ENCODE peak calls at places on chromosomes 16 and 17, in six cellular contexts. One of them, this sample, is unnamed.

GRCh38 chr17:63934391-63935112 is 2.4 kb upstream of the CD79B start:
- DNase-seq in type B pancreatic cell: no peak
- DNase-seq in astrocyte of the cerebellum: no peak
- DNase-seq in progenitor cell of endocrine pancreas: no peak
- DNase-seq in effector CD4-positive, alpha-beta T cell: no peak
- DNase-seq in bronchial epithelial cell: no peak
- DNase-seq in this sample: no peak

GRCh38 chr17:79205688-79206205 is 131.1 kb downstream of the ENGASE start:
- DNase-seq in type B pancreatic cell: no peak
- DNase-seq in astrocyte of the cerebellum: no peak
- DNase-seq in progenitor cell of endocrine pancreas: no peak
- DNase-seq in effector CD4-positive, alpha-beta T cell: no peak
- DNase-seq in bronchial epithelial cell: peak; percentile 26
- DNase-seq in this sample: no peak

GRCh38 chr17:395179-395578 is 42.6 kb upstream of the RPH3AL start:
- DNase-seq in type B pancreatic cell: no peak
- DNase-seq in astrocyte of the cerebellum: no peak
- DNase-seq in progenitor cell of endocrine pancreas: no peak
- DNase-seq in effector CD4-positive, alpha-beta T cell: no peak
- DNase-seq in bronchial epithelial cell: no peak
- DNase-seq in this sample: no peak

GRCh38 chr16:26709175-26709574 is 357.6 kb upstream of the C16orf82 start:
- DNase-seq in type B pancreatic cell: no peak
- DNase-seq in astrocyte of the cerebellum: no peak
- DNase-seq in progenitor cell of endocrine pancreas: no peak
- DNase-seq in effector CD4-positive, alpha-beta T cell: no peak
- DNase-seq in bronchial epithelial cell: no peak
- DNase-seq in this sample: no peak

GRCh38 chr17:62653002-62653830 is 25.7 kb downstream of the MRC2 start:
- DNase-seq in type B pancreatic cell: no peak
- DNase-seq in astrocyte of the cerebellum: no peak
- DNase-seq in progenitor cell of endocrine pancreas: no peak
- DNase-seq in effector CD4-positive, alpha-beta T cell: peak; percentile 15
- DNase-seq in bronchial epithelial cell: no peak
- DNase-seq in this sample: peak; percentile 42

GRCh38 chr16:52912565-52913173 is 140.0 kb downstream of the CHD9NB start:
- DNase-seq in type B pancreatic cell: no peak
- DNase-seq in astrocyte of the cerebellum: peak; percentile 33
- DNase-seq in progenitor cell of endocrine pancreas: peak; percentile 61
- DNase-seq in effector CD4-positive, alpha-beta T cell: no peak
- DNase-seq in bronchial epithelial cell: peak; percentile 68
- DNase-seq in this sample: no peak

GRCh38 chr16:50657251-50657650 is 23.9 kb downstream of the SNX20 start:
- DNase-seq in type B pancreatic cell: no peak
- DNase-seq in astrocyte of the cerebellum: no peak
- DNase-seq in progenitor cell of endocrine pancreas: no peak
- DNase-seq in effector CD4-positive, alpha-beta T cell: no peak
- DNase-seq in bronchial epithelial cell: no peak
- DNase-seq in this sample: no peak

GRCh38 chr17:35477248-35477647 is 28.7 kb upstream of the SLFN13 start:
- DNase-seq in type B pancreatic cell: no peak
- DNase-seq in astrocyte of the cerebellum: no peak
- DNase-seq in progenitor cell of endocrine pancreas: no peak
- DNase-seq in effector CD4-positive, alpha-beta T cell: no peak
- DNase-seq in bronchial epithelial cell: no peak
- DNase-seq in this sample: no peak

GRCh38 chr17:42459256-42459982 is 741 bp downstream of the ATP6V0A1 start:
- DNase-seq in type B pancreatic cell: no peak
- DNase-seq in astrocyte of the cerebellum: no peak
- DNase-seq in progenitor cell of endocrine pancreas: no peak
- DNase-seq in effector CD4-positive, alpha-beta T cell: no peak
- DNase-seq in bronchial epithelial cell: peak; percentile 67
- DNase-seq in this sample: no peak

GRCh38 chr16:86251682-86252081 is 258.6 kb upstream of the FOXF1 start:
- DNase-seq in type B pancreatic cell: no peak
- DNase-seq in astrocyte of the cerebellum: no peak
- DNase-seq in progenitor cell of endocrine pancreas: no peak
- DNase-seq in effector CD4-positive, alpha-beta T cell: no peak
- DNase-seq in bronchial epithelial cell: no peak
- DNase-seq in this sample: no peak

GRCh38 chr17:49707246-49707607 is 537 bp downstream of the SLC35B1 start:
- DNase-seq in type B pancreatic cell: no peak
- DNase-seq in astrocyte of the cerebellum: no peak
- DNase-seq in progenitor cell of endocrine pancreas: no peak
- DNase-seq in effector CD4-positive, alpha-beta T cell: peak; percentile 39
- DNase-seq in bronchial epithelial cell: no peak
- DNase-seq in this sample: no peak

GRCh38 chr17:2266045-2266864 is 37.3 kb downstream of the SMG6 start:
- DNase-seq in type B pancreatic cell: no peak
- DNase-seq in astrocyte of the cerebellum: no peak
- DNase-seq in progenitor cell of endocrine pancreas: no peak
- DNase-seq in effector CD4-positive, alpha-beta T cell: peak; percentile 80
- DNase-seq in bronchial epithelial cell: no peak
- DNase-seq in this sample: peak; percentile 55

GRCh38 chr17:18004345-18004744 is 31.7 kb downstream of the DRC3 start:
- DNase-seq in type B pancreatic cell: no peak
- DNase-seq in astrocyte of the cerebellum: no peak
- DNase-seq in progenitor cell of endocrine pancreas: no peak
- DNase-seq in effector CD4-positive, alpha-beta T cell: no peak
- DNase-seq in bronchial epithelial cell: no peak
- DNase-seq in this sample: no peak

GRCh38 chr17:79777844-79778503 is at the start of gene CBX2:
- DNase-seq in type B pancreatic cell: peak; percentile 89
- DNase-seq in astrocyte of the cerebellum: no peak
- DNase-seq in progenitor cell of endocrine pancreas: peak; percentile 73
- DNase-seq in effector CD4-positive, alpha-beta T cell: peak; percentile 66
- DNase-seq in bronchial epithelial cell: peak; percentile 37
- DNase-seq in this sample: peak; percentile 72

GRCh38 chr17:76541739-76542450 is 2.1 kb downstream of the PRCD start:
- DNase-seq in type B pancreatic cell: no peak
- DNase-seq in astrocyte of the cerebellum: no peak
- DNase-seq in progenitor cell of endocrine pancreas: no peak
- DNase-seq in effector CD4-positive, alpha-beta T cell: no peak
- DNase-seq in bronchial epithelial cell: no peak
- DNase-seq in this sample: no peak

This sample was measured in T-helper 17 cell.